ENCODE peak calls at places on chromosomes 11 and 22, in four cellular contexts. G, V, Y and N are unnamed samples.

GRCh38 chr11:27720277-27720830 is 20.1 kb upstream of the BDNF start:
- DNase-seq in V (peak), G (no peak), Y (peak), N (peak)

GRCh38 chr11:123585721-123586120 is 68.7 kb downstream of the SCN3B start:
- DNase-seq in G (no peak), Y (no peak), V (peak), N (no peak)

GRCh38 chr22:33986954-33987353 is 66.7 kb upstream of the LARGE1 start:
- DNase-seq in G (no peak), V (no peak), Y (no peak), N (no peak)

GRCh38 chr11:11407065-11407737 is 54.2 kb upstream of the CSNK2A3 start:
- DNase-seq in G (no peak), V (no peak), Y (no peak), N (no peak)

GRCh38 chr22:50266994-50267393 is 3.2 kb downstream of the MAPK11 start:
- DNase-seq in G (no peak), Y (no peak), V (no peak), N (no peak)

GRCh38 chr22:43014062-43014875 is 680 bp downstream of the PACSIN2 start:
- DNase-seq in Y (peak), V (peak), G (no peak), N (peak)

GRCh38 chr11:3077174-3077839 is 20.1 kb upstream of the CARS1 start:
- DNase-seq in Y (no peak), V (no peak), G (no peak), N (no peak)

GRCh38 chr22:44587004-44587793 is 89.2 kb upstream of the RTL6 start:
- DNase-seq in Y (no peak), G (no peak), V (peak), N (peak)

GRCh38 chr11:63871962-63872832 is 33.3 kb downstream of the MARK2 start:
- DNase-seq in V (peak), Y (peak), G (peak), N (peak)

GRCh38 chr11:83361831-83362230 is 75.7 kb upstream of the CCDC90B start:
- DNase-seq in Y (no peak), V (no peak), G (no peak), N (no peak)
- TF ChIP-seq CTCF in Y (no peak), V (no peak), G (no peak), N (no peak)

GRCh38 chr11:125262825-125263218 is 98.3 kb downstream of the PKNOX2 start:
- DNase-seq in V (peak), Y (no peak), G (no peak), N (no peak)
- TF ChIP-seq CTCF in V (no peak), Y (no peak), G (peak), N (no peak)

DNA sequence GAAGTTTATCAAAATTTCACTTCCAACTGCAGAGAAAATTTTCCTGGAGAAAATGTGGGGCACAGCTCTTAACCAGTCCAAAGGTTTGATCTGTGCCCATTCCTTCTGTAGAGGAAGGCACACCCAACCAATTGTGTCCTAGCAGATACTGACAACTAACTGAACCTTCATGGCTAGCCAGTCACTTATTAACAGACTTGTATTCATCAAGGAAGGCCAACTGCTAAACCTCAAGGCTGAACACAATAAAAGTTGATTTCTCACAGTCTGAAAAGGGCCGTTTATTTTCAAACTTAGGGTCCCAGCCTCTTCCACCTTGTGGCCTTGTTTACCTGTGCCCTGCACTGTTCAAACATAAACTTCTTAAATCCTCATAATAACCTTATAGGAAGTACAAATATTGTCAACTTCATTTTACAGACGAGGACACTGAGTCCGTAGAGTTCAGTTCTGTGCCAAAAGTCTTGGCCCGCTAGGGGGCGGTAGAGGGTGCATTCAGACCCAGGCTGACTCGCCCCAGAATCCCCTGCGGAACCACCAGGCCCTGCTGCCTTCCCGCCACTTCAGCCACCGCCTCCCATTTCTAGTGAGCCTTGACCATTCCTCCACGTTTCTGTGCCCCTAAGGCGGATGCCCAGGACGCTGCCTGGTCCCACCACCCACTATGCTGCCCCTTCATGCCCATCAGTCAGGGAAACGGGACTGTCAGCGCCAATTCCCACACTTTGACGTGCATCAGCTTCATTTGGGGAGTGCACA is 19.3 kb downstream of the SYT13 start:
- DNase-seq in Y (peak), G (no peak), V (peak), N (peak)
- TF ChIP-seq CTCF in Y (peak), G (peak), V (peak), N (peak)

DNA sequence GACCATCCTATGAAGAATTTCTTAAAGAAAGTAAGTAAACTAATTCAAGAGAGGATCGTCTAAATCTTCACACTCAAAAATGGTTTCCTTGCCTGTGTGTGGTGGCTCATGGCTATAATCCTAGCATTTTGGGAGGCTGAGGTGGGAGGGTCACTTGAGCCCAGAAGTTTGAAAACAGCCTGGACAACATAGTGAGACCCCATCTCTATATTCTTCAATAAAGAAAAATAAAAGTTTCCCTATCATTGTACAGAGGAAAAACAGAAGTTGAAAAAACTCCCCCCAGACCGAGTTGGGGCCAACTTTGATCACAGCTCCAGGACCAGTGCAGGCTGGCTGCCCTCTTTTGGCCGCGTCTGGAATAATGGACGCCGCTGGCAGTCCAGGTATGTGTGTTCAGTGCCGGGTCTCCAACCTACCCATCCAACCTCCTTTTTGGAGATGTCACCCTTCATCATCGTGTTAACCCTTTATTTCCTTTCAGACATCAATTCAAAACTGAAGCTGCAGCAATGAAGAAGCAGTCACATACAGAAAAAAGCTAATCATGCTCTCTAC is 3.0 kb downstream of the RPS25 start:
- DNase-seq in Y (no peak), G (no peak), V (peak), N (no peak)
- TF ChIP-seq CTCF in Y (no peak), G (no peak), V (peak), N (peak)

GRCh38 chr22:31948002-31948401 is 3.7 kb downstream of the YWHAH start:
- DNase-seq in V (no peak), Y (no peak), G (no peak), N (no peak)

GRCh38 chr22:31944700-31945477 is 554 bp downstream of the YWHAH start:
- DNase-seq in G (no peak), V (no peak), Y (peak), N (peak)

GRCh38 chr22:31945971-31946680 is 1.8 kb downstream of the YWHAH start:
- DNase-seq in Y (no peak), V (peak), G (no peak), N (no peak)

GRCh38 chr22:31945478-31945815 is 1.1 kb downstream of the YWHAH start:
- DNase-seq in G (no peak), V (no peak), Y (no peak), N (no peak)

DNA sequence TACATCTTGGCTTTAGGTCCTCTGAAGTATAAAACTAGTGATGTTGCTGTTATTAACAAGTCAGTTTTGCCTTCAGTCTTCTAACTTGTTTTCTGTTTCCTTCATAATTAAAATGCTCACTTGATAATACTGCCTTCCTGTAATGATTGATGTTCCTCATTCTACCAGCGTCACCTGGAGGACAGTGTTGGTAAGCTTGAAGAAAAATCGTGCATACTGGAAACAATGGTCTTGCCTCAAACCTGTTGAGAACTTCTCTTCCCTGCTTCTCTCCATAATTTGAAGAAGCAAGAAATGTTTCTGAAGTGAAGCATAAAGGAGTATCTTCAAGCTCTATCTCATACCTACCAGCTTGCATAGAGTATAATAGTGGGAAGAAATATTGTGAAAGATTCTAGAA is 3.0 kb downstream of the YWHAH start:
- DNase-seq in Y (no peak), V (no peak), G (no peak), N (peak)
- TF ChIP-seq CTCF in Y (peak), V (peak), G (peak), N (peak)

GRCh38 chr22:37486224-37486845 is at the start of gene MFNG:
- DNase-seq in Y (peak), G (no peak), V (peak), N (peak)
- TF ChIP-seq CTCF in Y (no peak), G (peak), V (peak), N (no peak)

GRCh38 chr22:20184501-20185145 is 33.8 kb upstream of the CCDC188 start:
- DNase-seq in G (no peak), V (no peak), Y (no peak), N (no peak)

GRCh38 chr22:20187777-20188566 is 37.1 kb upstream of the CCDC188 start:
- DNase-seq in G (no peak), V (no peak), Y (no peak), N (no peak)

GRCh38 chr22:20185750-20186149 is 34.9 kb upstream of the CCDC188 start:
- DNase-seq in Y (no peak), V (no peak), G (no peak), N (no peak)

GRCh38 chr22:20186871-20187546 is 36.2 kb upstream of the CCDC188 start:
- DNase-seq in Y (no peak), G (no peak), V (no peak), N (no peak)

GRCh38 chr22:20186183-20186870 is 35.5 kb upstream of the CCDC188 start:
- DNase-seq in G (no peak), V (peak), Y (peak), N (no peak)
- TF ChIP-seq CTCF in G (peak), V (peak), Y (no peak), N (no peak)

GRCh38 chr11:90242894-90243416 is 20.1 kb upstream of the CHORDC1 start:
- DNase-seq in V (no peak), Y (no peak), G (no peak), N (no peak)
- TF ChIP-seq CTCF in V (no peak), Y (no peak), G (no peak), N (no peak)

GRCh38 chr11:94974178-94974577 is 669 bp downstream of the KDM4D start:
- DNase-seq in G (no peak), Y (no peak), V (no peak), N (no peak)
- TF ChIP-seq CTCF in G (no peak), Y (no peak), V (no peak), N (no peak)